ENCODE peak calls at places on chromosomes 12 and 14, in six cellular contexts. S is esophagus squamous epithelium; G is thoracic aorta; A is A549; D is CD8-positive, alpha-beta T cell; W is A673. P is an unnamed sample.

GRCh38 chr12:1351926-1352325 is 242.5 kb downstream of the FBXL14 start:
- DNase-seq in S (no peak), A (no peak), D (no peak), G (no peak), W (no peak), P (no peak)

GRCh38 chr12:132727091-132727794 is 16.6 kb downstream of the PGAM5 start:
- DNase-seq in S (no peak), A (no peak), W (no peak), D (no peak), G (no peak), P (no peak)

GRCh38 chr12:4032906-4033628 is 159.9 kb upstream of the PARP11 start:
- DNase-seq in G (no peak), D (no peak), W (no peak), S (no peak), A (no peak), P (no peak)

GRCh38 chr12:110885152-110885840 is 35.1 kb downstream of the MYL2 start:
- DNase-seq in W (no peak), A (no peak), S (no peak), G (no peak), D (no peak), P (no peak)

GRCh38 chr14:99378782-99379214 is 101.9 kb downstream of the SETD3 start:
- DNase-seq in W (no peak), D (no peak), S (no peak), G (no peak), A (peak; percentile 78), P (no peak)

GRCh38 chr14:33950320-33951182 is at the start of gene EGLN3:
- DNase-seq in D (peak; percentile 33), A (peak; percentile 75), S (no peak), W (no peak), G (no peak), P (peak; percentile 88)

GRCh38 chr12:128008341-128008740 is 258.6 kb upstream of the TMEM132C start:
- DNase-seq in S (no peak), A (no peak), D (no peak), G (no peak), W (no peak), P (no peak)

GRCh38 chr14:39890026-39890425 is 457.8 kb upstream of the FBXO33 start:
- DNase-seq in D (no peak), W (no peak), S (no peak), A (no peak), G (no peak), P (no peak)

GRCh38 chr12:19263666-19264065 is 134.1 kb downstream of the PLEKHA5 start:
- DNase-seq in D (no peak), W (peak; percentile 31), A (no peak), S (no peak), G (no peak), P (no peak)

GRCh38 chr14:64950889-64951288 is 8.3 kb upstream of the GPX2 start:
- DNase-seq in G (no peak), S (no peak), W (no peak), D (no peak), A (no peak), P (no peak)

GRCh38 chr12:75444444-75445136 is 36.0 kb upstream of the GLIPR1 start:
- DNase-seq in D (no peak), G (no peak), S (no peak), W (no peak), A (peak; percentile 8), P (no peak)

GRCh38 chr14:20415723-20416622 is 2.7 kb upstream of the TEP1 start:
- DNase-seq in A (peak; percentile 44), S (no peak), W (peak; percentile 80), D (peak; percentile 39), G (no peak), P (no peak)

GRCh38 chr12:13573698-13574321 is 377.3 kb downstream of the EMP1 start:
- DNase-seq in W (peak; percentile 9), A (peak; percentile 21), S (no peak), D (no peak), G (no peak), P (no peak)

GRCh38 chr14:75222208-75222701 is 45.8 kb upstream of the TMED10 start:
- DNase-seq in G (no peak), S (no peak), W (no peak), D (no peak), A (no peak), P (no peak)

GRCh38 chr14:100538566-100539318 is 48.5 kb downstream of the BEGAIN start:
- DNase-seq in G (no peak), A (no peak), S (no peak), W (no peak), D (no peak), P (peak; percentile 45)

GRCh38 chr12:58087428-58088117 is 146.2 kb downstream of the ATP23 start:
- DNase-seq in W (no peak), D (no peak), A (no peak), S (no peak), G (no peak), P (no peak)

GRCh38 chr12:130385193-130385592 is 47.5 kb downstream of the PIWIL1 start:
- DNase-seq in D (no peak), G (no peak), W (no peak), S (no peak), A (no peak), P (no peak)

GRCh38 chr12:6700646-6701051 is at the start of gene PIANP:
- DNase-seq in D (peak; percentile 58), W (no peak), S (no peak), A (peak; percentile 30), G (no peak), P (no peak)

GRCh38 chr14:22026527-22026926 is 352.9 kb upstream of the OR4E1 start:
- DNase-seq in G (no peak), D (no peak), A (no peak), W (no peak), S (no peak), P (no peak)

GRCh38 chr12:47838286-47838931 is 18.7 kb upstream of the HDAC7 start:
- DNase-seq in A (peak; percentile 76), D (peak; percentile 42), G (no peak), S (no peak), W (peak; percentile 70), P (no peak)

GRCh38 chr12:132289356-132290202 is 39.8 kb downstream of the GALNT9 start:
- DNase-seq in D (no peak), G (no peak), S (no peak), A (no peak), W (no peak), P (no peak)

GRCh38 chr14:50545618-50546017 is 13.2 kb upstream of the MAP4K5 start:
- DNase-seq in G (no peak), A (no peak), S (no peak), W (no peak), D (no peak), P (no peak)

GRCh38 chr14:96863986-96864330 is 66.8 kb downstream of the VRK1 start:
- DNase-seq in A (no peak), W (no peak), G (no peak), D (no peak), S (no peak), P (no peak)

GRCh38 chr14:33131801-33132200 is 193.1 kb downstream of the NPAS3 start:
- DNase-seq in W (no peak), G (no peak), D (no peak), A (no peak), S (no peak), P (no peak)

GRCh38 chr12:77060883-77061240 is 4.5 kb downstream of the E2F7 start:
- DNase-seq in A (no peak), W (no peak), S (no peak), G (no peak), D (no peak), P (no peak)

GRCh38 chr12:77060136-77060882 is 5.1 kb downstream of the E2F7 start:
- DNase-seq in A (no peak), G (no peak), D (no peak), W (no peak), S (no peak), P (no peak)

GRCh38 chr12:77062846-77063461 is 2.4 kb downstream of the E2F7 start:
- DNase-seq in D (no peak), S (no peak), G (no peak), W (no peak), A (no peak), P (no peak)

GRCh38 chr12:77064891-77065360 is 443 bp downstream of the E2F7 start:
- DNase-seq in D (no peak), W (peak; percentile 73), G (no peak), S (no peak), A (peak; percentile 58), P (no peak)

GRCh38 chr12:77062396-77062795 is 3.0 kb downstream of the E2F7 start:
- DNase-seq in D (no peak), S (no peak), A (no peak), W (no peak), G (no peak), P (no peak)
- H3K27ac ChIP-seq in D (no peak overlapping the region), S (no peak overlapping the region), A (no peak overlapping the region), W (no peak overlapping the region), G (no peak overlapping the region), P (no peak overlapping the region)

GRCh38 chr14:54451178-54451601 is 10.0 kb upstream of the CNIH1 start:
- DNase-seq in S (no peak), G (no peak), D (no peak), A (no peak), W (no peak), P (no peak)
- H3K4me1 ChIP-seq in S (peaks cover 57% of the 10 kb centered on the region), G (no peaks in the 10 kb centered on the region), D (no peaks in the 10 kb centered on the region), A (peaks cover 17% of the 10 kb centered on the region), W (peaks cover 2% of the 10 kb centered on the region), P (peaks cover 13% of the 10 kb centered on the region)

GRCh38 chr12:94684416-94684815 is 34.1 kb upstream of the TMCC3 start:
- DNase-seq in D (no peak), G (no peak), A (no peak), S (no peak), W (no peak), P (no peak)

GRCh38 chr12:94690199-94690695 is 39.9 kb upstream of the TMCC3 start:
- DNase-seq in A (no peak), W (no peak), S (no peak), G (no peak), D (no peak), P (no peak)

GRCh38 chr12:94686834-94687628 is 36.7 kb upstream of the TMCC3 start:
- DNase-seq in G (no peak), S (no peak), A (no peak), W (no peak), D (no peak), P (no peak)

GRCh38 chr12:94689646-94690036 is 39.3 kb upstream of the TMCC3 start:
- DNase-seq in W (no peak), D (no peak), A (no peak), G (no peak), S (no peak), P (no peak)

DNA sequence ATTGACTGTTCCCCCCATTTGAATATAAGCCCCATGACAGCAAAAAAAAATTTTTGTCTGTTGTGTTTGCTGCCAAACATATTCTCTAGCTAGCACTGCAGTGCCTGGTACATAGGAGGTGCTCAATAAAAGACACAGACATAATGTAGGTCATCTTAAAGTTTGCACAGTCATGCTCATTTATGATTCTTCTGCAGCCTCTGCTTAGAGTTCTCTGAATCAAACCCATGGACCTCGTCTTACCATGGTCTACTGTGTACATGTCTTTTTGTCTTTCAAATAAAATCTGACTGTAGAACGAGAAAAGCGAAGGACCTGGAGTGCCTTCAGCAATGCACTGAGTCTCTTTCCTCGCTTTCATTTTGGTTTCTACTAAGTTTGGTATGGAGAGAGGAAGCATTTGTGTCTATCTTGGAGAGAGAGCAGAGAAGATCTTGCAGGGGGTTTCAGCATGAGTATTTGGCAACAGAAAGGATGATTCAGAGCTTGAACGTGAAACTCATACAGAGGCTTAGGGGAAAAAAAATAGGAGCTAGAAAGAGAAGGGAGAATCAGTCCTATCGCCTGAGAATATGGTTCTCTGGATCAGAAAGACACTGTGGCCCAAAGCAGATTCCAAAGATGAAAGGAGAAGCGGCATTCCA is 38.8 kb upstream of the TMCC3 start:
- DNase-seq in W (no peak), D (no peak), S (no peak), A (no peak), G (no peak), P (no peak)
- H3K27ac ChIP-seq in W (no peak overlapping the region), D (no peak overlapping the region), S (peak overlapping the region; percentile 0), A (no peak overlapping the region), G (peak overlapping the region; percentile 50), P (no peak overlapping the region)

GRCh38 chr14:31229638-31230229 is 22.1 kb upstream of the HECTD1 start:
- DNase-seq in A (peak; percentile 98), G (no peak), W (peak; percentile 69), S (peak; percentile 12), D (no peak), P (peak; percentile 76)
- H3K4me1 ChIP-seq in A (peaks cover 39% of the 10 kb centered on the region), G (no peaks in the 10 kb centered on the region), W (peaks cover 4% of the 10 kb centered on the region), S (peaks cover 35% of the 10 kb centered on the region), D (no peaks in the 10 kb centered on the region), P (peaks cover 12% of the 10 kb centered on the region)

P was measured in right lobe of liver.